ENCODE peak calls at places on chromosomes 6 and 20, in four cellular contexts. K is ovary, H is AG09319, Z is AG04449. O is an unnamed sample.

GRCh38 chr6:149032599-149033405 is 284.7 kb upstream of the TAB2 start:
- DNase-seq in K (peak; percentile 63), H (peak; percentile 68), Z (peak; percentile 69), O (no peak)

GRCh38 chr6:36061236-36061635 is 33.6 kb downstream of the MAPK14 start:
- DNase-seq in K (no peak), H (no peak), Z (no peak), O (no peak)

GRCh38 chr20:14284443-14284842 is 53.0 kb downstream of the FLRT3 start:
- DNase-seq in K (no peak), H (no peak), Z (no peak), O (no peak)

GRCh38 chr6:145278163-145278807 is 457.0 kb downstream of the EPM2A start:
- DNase-seq in K (no peak), H (no peak), Z (peak; percentile 24), O (no peak)

GRCh38 chr20:14712302-14712739 is 374.9 kb upstream of the FLRT3 start:
- DNase-seq in K (no peak), H (peak; percentile 18), Z (no peak), O (no peak)

GRCh38 chr20:5001174-5002076 is at the start of gene SLC23A2:
- DNase-seq in K (peak; percentile 67), H (no peak), Z (no peak), O (peak; percentile 65)

GRCh38 chr6:89436226-89436625 is 3.3 kb downstream of the ANKRD6 start:
- DNase-seq in K (no peak), H (no peak), Z (no peak), O (no peak)

GRCh38 chr20:35972445-35972844 is 4.1 kb downstream of the CNBD2 start:
- DNase-seq in K (no peak), H (no peak), Z (no peak), O (no peak)

GRCh38 chr6:151617539-151617938 is 123.7 kb downstream of the CCDC170 start:
- DNase-seq in K (no peak), H (no peak), Z (no peak), O (no peak)

GRCh38 chr20:24891546-24892393 is 57.3 kb upstream of the CST7 start:
- DNase-seq in K (no peak), H (no peak), Z (no peak), O (no peak)

GRCh38 chr6:3482869-3483268 is 26.0 kb upstream of the SLC22A23 start:
- DNase-seq in K (no peak), H (no peak), Z (no peak), O (no peak)

GRCh38 chr6:16752206-16752867 is 8.9 kb downstream of the ATXN1 start:
- DNase-seq in K (no peak), H (peak; percentile 79), Z (no peak), O (no peak)

GRCh38 chr20:58545565-58546195 is 30.5 kb upstream of the APCDD1L start:
- DNase-seq in K (no peak), H (no peak), Z (no peak), O (no peak)

GRCh38 chr6:43492673-43493072 is 15.3 kb downstream of the TJAP1 start:
- DNase-seq in K (no peak), H (no peak), Z (no peak), O (no peak)

GRCh38 chr6:135888818-135889217 is 37.3 kb downstream of the PDE7B start:
- DNase-seq in K (no peak), H (no peak), Z (no peak), O (no peak)

GRCh38 chr6:163710552-163710951 is 296.0 kb downstream of the QKI start:
- DNase-seq in K (no peak), H (no peak), Z (no peak), O (no peak)

GRCh38 chr6:85113934-85114582 is 335.8 kb upstream of the NT5E start:
- DNase-seq in K (peak; percentile 40), H (no peak), Z (no peak), O (no peak)

GRCh38 chr20:300345-300744 is 3.0 kb downstream of the ZCCHC3 start:
- DNase-seq in K (no peak), H (no peak), Z (no peak), O (no peak)

GRCh38 chr20:9413001-9413400 is 101.4 kb upstream of the LAMP5 start:
- DNase-seq in K (no peak), H (no peak), Z (no peak), O (no peak)

GRCh38 chr6:152378154-152378553 is 259.0 kb downstream of the SYNE1 start:
- DNase-seq in K (no peak), H (no peak), Z (no peak), O (no peak)

GRCh38 chr6:157432231-157432630 is 51.2 kb downstream of the ZDHHC14 start:
- DNase-seq in K (no peak), H (no peak), Z (no peak), O (no peak)

GRCh38 chr20:15895126-15895525 is 678.1 kb downstream of the KIF16B start:
- DNase-seq in K (no peak), H (peak; percentile 24), Z (no peak), O (no peak)

GRCh38 chr20:1465470-1466210 is 1.0 kb downstream of the NSFL1C start:
- DNase-seq in K (no peak), H (no peak), Z (no peak), O (no peak)

GRCh38 chr6:129314575-129314974 is 395.4 kb downstream of the ARHGAP18 start:
- DNase-seq in K (no peak), H (no peak), Z (no peak), O (no peak)

GRCh38 chr20:22616551-22616950 is 32.2 kb upstream of the FOXA2 start:
- DNase-seq in K (no peak), H (no peak), Z (no peak), O (no peak)

GRCh38 chr20:24708411-24709295 is 239.2 kb downstream of the SYNDIG1 start:
- DNase-seq in K (no peak), H (no peak), Z (no peak), O (no peak)

GRCh38 chr6:257774-258173 is 34.5 kb upstream of the DUSP22 start:
- DNase-seq in K (no peak), H (no peak), Z (no peak), O (no peak)

GRCh38 chr20:60000271-60001026 is 42.2 kb downstream of the CDH26 start:
- DNase-seq in K (no peak), H (no peak), Z (no peak), O (no peak)

DNA sequence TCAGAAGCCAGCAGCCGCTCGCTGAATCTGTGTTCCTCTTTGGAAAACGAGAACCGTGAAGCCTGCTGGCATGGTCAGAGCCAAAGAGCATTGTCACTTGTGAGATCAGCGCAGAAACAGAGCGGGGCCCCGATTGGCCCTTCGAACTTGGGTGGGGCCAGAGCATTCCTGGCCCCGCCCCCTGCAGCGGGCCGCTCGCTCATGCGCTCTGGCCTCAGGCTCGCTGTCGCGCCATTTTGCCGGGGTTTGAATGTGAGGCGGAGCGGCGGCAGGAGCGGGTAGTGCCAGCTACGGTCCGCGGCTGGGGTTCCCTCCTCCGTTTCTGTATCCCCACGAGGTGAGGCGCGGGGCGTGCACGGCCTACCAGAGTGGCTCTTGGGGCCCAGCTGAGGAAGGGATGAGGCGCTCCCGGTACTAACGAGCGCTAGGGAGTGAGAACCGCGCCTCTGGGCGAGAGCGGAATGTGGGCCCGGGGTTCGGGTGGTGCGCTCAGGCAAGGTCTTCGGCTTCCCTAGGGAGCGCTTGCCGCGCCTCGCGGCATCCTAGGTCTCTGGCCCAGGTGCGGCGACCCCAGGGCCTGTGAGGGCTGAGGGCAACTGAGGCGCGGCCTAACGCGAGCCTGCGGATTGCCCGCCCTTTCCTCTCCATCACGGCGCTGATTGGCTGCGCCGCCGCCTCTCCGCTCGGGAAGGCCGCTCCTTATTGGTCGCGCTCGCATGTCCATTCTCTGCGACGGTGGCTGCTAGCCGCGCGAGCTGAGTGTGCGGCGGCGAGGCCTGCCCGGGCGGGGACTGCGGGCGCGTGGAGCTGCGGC is at the start of gene CSE1L:
- DNase-seq in K (peak; percentile 95), H (peak; percentile 87), Z (peak; percentile 69), O (peak; percentile 96)
- TF ChIP-seq CTCF in K (peak; percentile 70), H (no peak), Z (no peak), O (no peak)

GRCh38 chr6:109867009-109867969 is 110.8 kb upstream of the GPR6 start:
- DNase-seq in K (peak; percentile 73), H (no peak), Z (no peak), O (no peak)

GRCh38 chr6:109864050-109864449 is 114.1 kb upstream of the GPR6 start:
- DNase-seq in K (no peak), H (no peak), Z (no peak), O (no peak)

GRCh38 chr6:109869398-109870165 is 108.5 kb upstream of the GPR6 start:
- DNase-seq in K (peak; percentile 73), H (no peak), Z (no peak), O (no peak)

GRCh38 chr6:109867970-109868358 is 110.1 kb upstream of the GPR6 start:
- DNase-seq in K (no peak), H (no peak), Z (no peak), O (no peak)

GRCh38 chr6:109865968-109866367 is 112.1 kb upstream of the GPR6 start:
- DNase-seq in K (no peak), H (no peak), Z (no peak), O (no peak)
- TF ChIP-seq CTCF in K (no peak), H (no peak), Z (no peak), O (no peak)

DNA sequence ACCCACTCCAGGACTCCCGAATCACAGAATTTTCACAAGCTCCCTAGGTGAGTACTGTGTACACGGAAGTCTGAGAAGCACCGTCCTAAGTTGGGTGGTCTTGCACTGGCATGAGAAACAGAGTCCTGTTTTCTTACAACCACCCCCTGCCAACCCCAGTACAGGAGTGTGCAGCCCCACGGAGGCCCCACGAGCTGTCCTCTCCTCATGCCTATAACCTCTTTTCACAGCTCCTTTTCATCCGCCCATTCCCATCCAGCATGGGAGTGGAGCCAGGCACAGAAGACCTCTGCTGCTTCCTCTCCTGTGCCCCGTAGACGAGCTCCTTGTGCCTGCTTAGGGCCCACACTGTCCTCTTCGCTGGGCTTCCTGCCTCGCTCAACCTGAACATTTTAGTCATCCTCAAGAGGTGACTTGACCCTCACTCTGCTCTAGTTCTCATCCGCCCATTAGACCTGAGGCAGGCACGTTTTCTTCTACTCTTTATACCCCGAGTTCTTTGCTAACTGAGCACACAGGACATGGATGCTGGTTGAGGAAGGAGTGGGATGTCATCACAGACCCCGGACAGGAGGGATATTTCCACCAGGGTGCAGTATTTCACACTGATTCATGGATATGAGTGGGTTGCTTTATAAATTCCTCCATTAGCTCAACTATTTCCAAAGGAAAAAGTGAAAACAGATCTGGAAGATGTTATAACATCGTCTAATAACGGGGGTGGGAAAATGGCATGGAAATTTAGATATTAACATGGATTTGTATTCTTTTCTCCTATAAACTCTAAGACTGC is 160.5 kb downstream of the TTLL2 start:
- DNase-seq in K (no peak), H (no peak), Z (no peak), O (no peak)
- TF ChIP-seq CTCF in K (peak; percentile 56), H (no peak), Z (no peak), O (no peak)

GRCh38 chr20:31844737-31845299 is 586 bp downstream of the FOXS1 start:
- DNase-seq in K (no peak), H (no peak), Z (no peak), O (no peak)

GRCh38 chr20:31848088-31848999 is 2.9 kb upstream of the FOXS1 start:
- DNase-seq in K (no peak), H (no peak), Z (no peak), O (no peak)

GRCh38 chr20:31845300-31845863 is at the start of gene FOXS1:
- DNase-seq in K (peak; percentile 43), H (no peak), Z (no peak), O (no peak)

GRCh38 chr20:31849306-31849930 is 4.0 kb upstream of the FOXS1 start:
- DNase-seq in K (no peak), H (no peak), Z (no peak), O (peak; percentile 71)

DNA sequence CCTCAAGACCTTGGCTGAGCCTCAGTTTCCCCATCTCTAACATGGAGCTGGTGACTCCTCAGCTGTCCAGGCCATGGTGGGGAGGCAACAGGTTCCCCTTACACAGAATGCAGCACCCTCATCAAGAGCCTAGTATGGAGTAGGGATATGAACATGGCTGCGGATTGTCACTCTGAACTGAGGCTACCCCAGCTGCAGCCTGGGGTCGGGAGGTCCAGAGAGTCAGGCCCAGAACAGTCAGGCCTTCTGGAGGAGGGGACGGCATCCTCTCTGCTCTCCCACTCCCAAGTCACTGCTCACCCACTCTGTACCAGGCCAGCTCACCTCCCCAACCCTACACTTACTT is 1.4 kb upstream of the FOXS1 start:
- DNase-seq in K (no peak), H (no peak), Z (no peak), O (no peak)
- TF ChIP-seq CTCF in K (no peak), H (no peak), Z (no peak), O (no peak)